ENCODE peak calls at places on chromosomes 4 and X, in five cellular contexts. One of them, this sample, is unnamed.

GRCh38 chr4:169238445-169238844 is 32.3 kb downstream of the SH3RF1 start:
- DNase-seq in suprapubic skin: no peak
- DNase-seq in lower leg skin: no peak
- DNase-seq in Karpas-422: no peak
- DNase-seq in H7: no peak
- DNase-seq in this sample: no peak

GRCh38 chrX:101190736-101191135 is 28.9 kb upstream of the DRP2 start:
- DNase-seq in suprapubic skin: no peak
- DNase-seq in lower leg skin: no peak
- DNase-seq in Karpas-422: no peak
- DNase-seq in H7: no peak
- DNase-seq in this sample: no peak

GRCh38 chr4:138178566-138178965 is 63.6 kb downstream of the SLC7A11 start:
- DNase-seq in suprapubic skin: no peak
- DNase-seq in lower leg skin: no peak
- DNase-seq in Karpas-422: no peak
- DNase-seq in H7: no peak
- DNase-seq in this sample: no peak

GRCh38 chr4:25621027-25621930 is 34.4 kb upstream of the SLC34A2 start:
- DNase-seq in suprapubic skin: no peak
- DNase-seq in lower leg skin: no peak
- DNase-seq in Karpas-422: no peak
- DNase-seq in H7: no peak
- DNase-seq in this sample: no peak

GRCh38 chrX:19682712-19683331 is 167.5 kb upstream of the MAP3K15 start:
- DNase-seq in suprapubic skin: peak
- DNase-seq in lower leg skin: peak
- DNase-seq in Karpas-422: no peak
- DNase-seq in H7: peak
- DNase-seq in this sample: peak

GRCh38 chr4:168859888-168860694 is 150.0 kb downstream of the CBR4 start:
- DNase-seq in suprapubic skin: no peak
- DNase-seq in lower leg skin: no peak
- DNase-seq in Karpas-422: no peak
- DNase-seq in H7: no peak
- DNase-seq in this sample: no peak

GRCh38 chrX:77087529-77088169 is 359.5 kb upstream of the FGF16 start:
- DNase-seq in suprapubic skin: no peak
- DNase-seq in lower leg skin: peak
- DNase-seq in Karpas-422: no peak
- DNase-seq in H7: no peak
- DNase-seq in this sample: no peak

GRCh38 chrX:107968623-107969022 is 13.5 kb downstream of the TEX13B start:
- DNase-seq in suprapubic skin: no peak
- DNase-seq in lower leg skin: no peak
- DNase-seq in Karpas-422: no peak
- DNase-seq in H7: no peak
- DNase-seq in this sample: no peak

GRCh38 chr4:24973471-24974251 is 57.1 kb downstream of the LGI2 start:
- DNase-seq in suprapubic skin: no peak
- DNase-seq in lower leg skin: peak
- DNase-seq in Karpas-422: no peak
- DNase-seq in H7: no peak
- DNase-seq in this sample: no peak

GRCh38 chr4:110798682-110799081 is 175.8 kb upstream of the PITX2 start:
- DNase-seq in suprapubic skin: no peak
- DNase-seq in lower leg skin: peak
- DNase-seq in Karpas-422: no peak
- DNase-seq in H7: no peak
- DNase-seq in this sample: no peak

GRCh38 chr4:170691168-170691567 is 601.4 kb upstream of the AADAT start:
- DNase-seq in suprapubic skin: no peak
- DNase-seq in lower leg skin: no peak
- DNase-seq in Karpas-422: no peak
- DNase-seq in H7: no peak
- DNase-seq in this sample: no peak

GRCh38 chrX:15564981-15565579 is 35.7 kb downstream of the ACE2 start:
- DNase-seq in suprapubic skin: no peak
- DNase-seq in lower leg skin: peak
- DNase-seq in Karpas-422: peak
- DNase-seq in H7: peak
- DNase-seq in this sample: peak

GRCh38 chr4:169068423-169068822 is 58.4 kb upstream of the CBR4 start:
- DNase-seq in suprapubic skin: no peak
- DNase-seq in lower leg skin: no peak
- DNase-seq in Karpas-422: no peak
- DNase-seq in H7: no peak
- DNase-seq in this sample: no peak

GRCh38 chr4:98485816-98486355 is 172.5 kb downstream of the TSPAN5 start:
- DNase-seq in suprapubic skin: no peak
- DNase-seq in lower leg skin: no peak
- DNase-seq in Karpas-422: no peak
- DNase-seq in H7: no peak
- DNase-seq in this sample: no peak

GRCh38 chrX:39855748-39856129 is 242.0 kb downstream of the BCOR start:
- DNase-seq in suprapubic skin: no peak
- DNase-seq in lower leg skin: peak
- DNase-seq in Karpas-422: peak
- DNase-seq in H7: peak
- DNase-seq in this sample: peak

GRCh38 chrX:134426285-134426684 is 33.7 kb upstream of the HPRT1 start:
- DNase-seq in suprapubic skin: no peak
- DNase-seq in lower leg skin: no peak
- DNase-seq in Karpas-422: no peak
- DNase-seq in H7: no peak
- DNase-seq in this sample: no peak

GRCh38 chr4:5890063-5890727 is 2.7 kb downstream of the CRMP1 start:
- DNase-seq in suprapubic skin: no peak
- DNase-seq in lower leg skin: no peak
- DNase-seq in Karpas-422: no peak
- DNase-seq in H7: peak
- DNase-seq in this sample: no peak

GRCh38 chr4:76023381-76023780 is at the start of gene CXCL10:
- DNase-seq in suprapubic skin: no peak
- DNase-seq in lower leg skin: no peak
- DNase-seq in Karpas-422: no peak
- DNase-seq in H7: no peak
- DNase-seq in this sample: no peak

GRCh38 chr4:25859429-25860148 is 3.2 kb downstream of the SEL1L3 start:
- DNase-seq in suprapubic skin: no peak
- DNase-seq in lower leg skin: no peak
- DNase-seq in Karpas-422: peak
- DNase-seq in H7: no peak
- DNase-seq in this sample: peak

GRCh38 chr4:42844422-42844821 is 48.1 kb upstream of the GRXCR1 start:
- DNase-seq in suprapubic skin: no peak
- DNase-seq in lower leg skin: no peak
- DNase-seq in Karpas-422: no peak
- DNase-seq in H7: no peak
- DNase-seq in this sample: no peak

GRCh38 chr4:10384974-10385373 is 72.3 kb downstream of the ZNF518B start:
- DNase-seq in suprapubic skin: no peak
- DNase-seq in lower leg skin: no peak
- DNase-seq in Karpas-422: no peak
- DNase-seq in H7: no peak
- DNase-seq in this sample: no peak
- H3K4me3 ChIP-seq in suprapubic skin: no peak
- H3K4me3 ChIP-seq in lower leg skin: no peak
- H3K4me3 ChIP-seq in Karpas-422: no peak
- H3K4me3 ChIP-seq in H7: no peak
- H3K4me3 ChIP-seq in this sample: no peak

GRCh38 chr4:87444741-87445140 is 22.4 kb downstream of the NUDT9 start:
- DNase-seq in suprapubic skin: no peak
- DNase-seq in lower leg skin: no peak
- DNase-seq in Karpas-422: no peak
- DNase-seq in H7: no peak
- DNase-seq in this sample: no peak
- H3K4me3 ChIP-seq in suprapubic skin: no peak
- H3K4me3 ChIP-seq in lower leg skin: no peak
- H3K4me3 ChIP-seq in Karpas-422: no peak
- H3K4me3 ChIP-seq in H7: no peak
- H3K4me3 ChIP-seq in this sample: no peak

DNA sequence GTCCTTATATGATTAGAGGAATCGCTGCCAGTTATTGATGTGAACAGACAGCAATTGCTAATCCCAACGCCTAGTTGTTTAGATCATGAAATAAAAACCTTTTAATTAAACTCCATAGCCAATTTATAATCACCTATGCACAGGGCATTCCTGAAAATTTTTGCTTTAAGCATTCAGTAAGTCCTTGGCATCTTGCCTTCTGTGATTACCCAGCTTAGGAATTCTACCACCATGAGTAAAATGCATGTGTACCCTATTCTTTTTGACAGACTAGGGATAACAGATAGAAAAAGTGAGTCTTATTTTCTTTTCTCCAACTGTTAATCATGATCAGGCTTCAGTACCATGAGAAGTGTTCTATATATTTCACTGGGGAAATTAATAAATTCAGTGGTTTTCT is 995.3 kb upstream of the GRIA3 start:
- DNase-seq in suprapubic skin: no peak
- DNase-seq in lower leg skin: no peak
- DNase-seq in Karpas-422: no peak
- DNase-seq in H7: no peak
- DNase-seq in this sample: no peak
- H3K4me3 ChIP-seq in suprapubic skin: no peak
- H3K4me3 ChIP-seq in lower leg skin: no peak
- H3K4me3 ChIP-seq in Karpas-422: no peak
- H3K4me3 ChIP-seq in H7: no peak
- H3K4me3 ChIP-seq in this sample: no peak

DNA sequence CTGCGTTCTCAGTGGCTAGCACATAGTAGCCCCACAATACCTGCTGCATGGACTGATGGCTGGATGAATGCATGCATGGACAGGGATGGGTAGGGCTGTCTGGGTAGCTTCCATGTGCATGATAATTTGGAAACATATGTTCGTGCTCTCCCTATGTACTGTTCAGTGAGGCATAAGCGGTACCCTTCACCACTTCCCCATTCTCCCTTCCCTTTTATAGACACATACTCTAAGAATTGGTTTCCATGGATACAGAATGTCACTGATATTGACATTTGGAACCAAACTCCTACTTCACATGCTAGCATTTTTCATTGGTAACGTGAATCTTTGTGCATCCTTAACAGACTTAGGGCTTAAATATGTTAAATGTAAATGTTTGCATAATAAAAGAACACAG is 20.4 kb downstream of the USP46 start:
- DNase-seq in suprapubic skin: no peak
- DNase-seq in lower leg skin: no peak
- DNase-seq in Karpas-422: peak
- DNase-seq in H7: no peak
- DNase-seq in this sample: no peak
- H3K4me3 ChIP-seq in suprapubic skin: no peak
- H3K4me3 ChIP-seq in lower leg skin: no peak
- H3K4me3 ChIP-seq in Karpas-422: no peak
- H3K4me3 ChIP-seq in H7: no peak
- H3K4me3 ChIP-seq in this sample: no peak

GRCh38 chr4:89293299-89293698 is 14.3 kb downstream of the GPRIN3 start:
- DNase-seq in suprapubic skin: no peak
- DNase-seq in lower leg skin: no peak
- DNase-seq in Karpas-422: no peak
- DNase-seq in H7: no peak
- DNase-seq in this sample: no peak

GRCh38 chr4:89296399-89296798 is 11.2 kb downstream of the GPRIN3 start:
- DNase-seq in suprapubic skin: no peak
- DNase-seq in lower leg skin: no peak
- DNase-seq in Karpas-422: no peak
- DNase-seq in H7: no peak
- DNase-seq in this sample: no peak

GRCh38 chr4:89296871-89297270 is 10.7 kb downstream of the GPRIN3 start:
- DNase-seq in suprapubic skin: no peak
- DNase-seq in lower leg skin: no peak
- DNase-seq in Karpas-422: no peak
- DNase-seq in H7: no peak
- DNase-seq in this sample: no peak

GRCh38 chr4:89294583-89295244 is 12.9 kb downstream of the GPRIN3 start:
- DNase-seq in suprapubic skin: no peak
- DNase-seq in lower leg skin: no peak
- DNase-seq in Karpas-422: no peak
- DNase-seq in H7: no peak
- DNase-seq in this sample: peak

DNA sequence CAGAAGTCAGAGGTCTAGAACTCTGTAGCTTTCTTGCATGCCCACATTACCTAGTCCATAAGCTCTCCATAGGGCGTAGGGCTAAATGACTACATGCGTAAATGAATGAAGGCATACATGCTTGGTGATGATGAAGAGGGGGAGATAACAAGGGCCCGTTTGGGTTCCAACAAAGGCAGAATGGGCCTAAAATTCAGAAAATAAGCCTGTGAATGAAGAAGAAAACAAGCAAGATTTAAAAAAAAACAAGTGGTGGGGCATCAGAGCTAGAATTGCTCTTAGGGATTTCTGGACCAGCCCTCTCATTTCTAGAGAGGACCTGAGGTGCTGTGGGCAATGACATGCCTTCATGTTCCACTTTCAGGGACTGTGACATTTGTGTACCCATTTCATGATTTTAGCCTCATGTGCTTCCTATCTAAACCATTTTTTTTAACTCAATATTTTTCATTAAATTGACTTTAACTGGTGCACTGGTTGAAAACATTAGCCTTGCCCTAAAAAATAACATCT is 12.1 kb downstream of the GPRIN3 start:
- DNase-seq in suprapubic skin: no peak
- DNase-seq in lower leg skin: no peak
- DNase-seq in Karpas-422: no peak
- DNase-seq in H7: no peak
- DNase-seq in this sample: no peak
- H3K4me3 ChIP-seq in suprapubic skin: no peak
- H3K4me3 ChIP-seq in lower leg skin: no peak
- H3K4me3 ChIP-seq in Karpas-422: no peak
- H3K4me3 ChIP-seq in H7: no peak
- H3K4me3 ChIP-seq in this sample: no peak

GRCh38 chrX:49067285-49068120 is 6.3 kb downstream of the PRAF2 start:
- DNase-seq in suprapubic skin: no peak
- DNase-seq in lower leg skin: no peak
- DNase-seq in Karpas-422: no peak
- DNase-seq in H7: peak
- DNase-seq in this sample: no peak
- H3K4me3 ChIP-seq in suprapubic skin: no peak
- H3K4me3 ChIP-seq in lower leg skin: no peak
- H3K4me3 ChIP-seq in Karpas-422: no peak
- H3K4me3 ChIP-seq in H7: no peak
- H3K4me3 ChIP-seq in this sample: no peak

DNA sequence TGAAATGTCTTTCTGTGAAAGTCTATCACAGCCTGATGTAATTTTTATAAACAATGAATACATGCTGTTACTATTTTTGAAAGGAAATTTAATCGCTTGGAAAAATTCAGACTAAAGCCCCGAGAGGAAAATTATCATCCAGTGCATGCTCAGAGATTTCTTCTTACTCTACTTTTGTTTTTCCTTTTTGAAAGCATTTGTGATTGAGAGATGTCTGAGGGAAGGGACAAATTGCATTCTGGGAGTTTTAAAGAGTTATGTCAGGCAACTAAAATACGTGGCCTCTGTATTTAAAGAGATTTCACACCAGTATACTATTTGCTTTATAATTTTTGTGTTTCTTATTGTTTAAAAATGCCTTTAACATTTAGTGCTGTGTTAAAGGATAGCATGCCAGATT is 1.4 kb upstream of the ZFX start:
- DNase-seq in suprapubic skin: no peak
- DNase-seq in lower leg skin: no peak
- DNase-seq in Karpas-422: peak
- DNase-seq in H7: no peak
- DNase-seq in this sample: no peak
- H3K4me3 ChIP-seq in suprapubic skin: peak
- H3K4me3 ChIP-seq in lower leg skin: no peak
- H3K4me3 ChIP-seq in Karpas-422: peak
- H3K4me3 ChIP-seq in H7: no peak
- H3K4me3 ChIP-seq in this sample: peak

GRCh38 chr4:112510191-112510467 is 5.9 kb downstream of the NEUROG2 start:
- DNase-seq in suprapubic skin: no peak
- DNase-seq in lower leg skin: no peak
- DNase-seq in Karpas-422: no peak
- DNase-seq in H7: no peak
- DNase-seq in this sample: no peak
- H3K4me3 ChIP-seq in suprapubic skin: peak
- H3K4me3 ChIP-seq in lower leg skin: no peak
- H3K4me3 ChIP-seq in Karpas-422: peak
- H3K4me3 ChIP-seq in H7: no peak
- H3K4me3 ChIP-seq in this sample: no peak

This sample was measured in Jurkat, Clone E6-1.